ENCODE peak calls at places on chromosomes 7 and 10, in nine cellular contexts. G is H9, K is adrenal gland, T is left ventricle myocardium inferior, R is heart right ventricle, N is body of pancreas, H is endothelial cell of umbilical vein, E is ovary, A is upper lobe of right lung. Z is an unnamed sample.

GRCh38 chr10:24622781-24623301 is 100.8 kb downstream of the ARHGAP21 start:
- DNase-seq in N (no peak), H (no peak), K (no peak), R (no peak), E (no peak), G (no peak), A (no peak), T (no peak), Z (no peak)

GRCh38 chr10:95675403-95676116 is 18.2 kb downstream of the TCTN3 start:
- DNase-seq in E (no peak), K (no peak), R (no peak), A (no peak), T (no peak), G (no peak), H (no peak), N (no peak), Z (no peak)

GRCh38 chr7:134935701-134936100 is 50.6 kb upstream of the AGBL3 start:
- DNase-seq in E (no peak), R (no peak), T (no peak), G (no peak), K (no peak), H (no peak), N (no peak), A (no peak), Z (no peak)

GRCh38 chr10:112981553-112981952 is 31.5 kb downstream of the TCF7L2 start:
- DNase-seq in E (no peak), T (no peak), G (no peak), A (no peak), H (no peak), K (no peak), N (no peak), R (no peak), Z (no peak)

GRCh38 chr10:102919237-102919959 is 1.3 kb downstream of the CNNM2 start:
- DNase-seq in H (peak; percentile 4), G (peak; percentile 41), A (peak; percentile 71), T (no peak), R (peak; percentile 6), K (peak; percentile 46), N (peak; percentile 58), E (peak; percentile 52), Z (peak; percentile 76)

GRCh38 chr7:7330997-7331396 is 148.7 kb downstream of the C1GALT1 start:
- DNase-seq in A (no peak), G (no peak), N (no peak), H (no peak), R (no peak), E (no peak), T (no peak), K (peak; percentile 3), Z (no peak)

GRCh38 chr7:148481965-148482626 is 108.5 kb upstream of the C7orf33 start:
- DNase-seq in K (no peak), G (no peak), E (no peak), A (no peak), H (no peak), R (no peak), N (no peak), T (no peak), Z (no peak)

GRCh38 chr10:28385748-28386507 is 83.1 kb upstream of the MPP7 start:
- DNase-seq in E (no peak), N (no peak), H (no peak), K (no peak), R (no peak), G (no peak), A (no peak), T (no peak), Z (no peak)

GRCh38 chr10:17216901-17217395 is 11.1 kb upstream of the VIM start:
- DNase-seq in K (no peak), H (no peak), A (no peak), N (no peak), T (no peak), R (no peak), G (no peak), E (no peak), Z (no peak)

GRCh38 chr10:124579003-124579384 is 117.4 kb downstream of the LHPP start:
- DNase-seq in A (no peak), R (no peak), H (no peak), N (no peak), K (no peak), G (no peak), T (no peak), E (no peak), Z (no peak)

GRCh38 chr10:132942740-132943554 is 577 bp upstream of the CFAP46 start:
- DNase-seq in E (no peak), K (no peak), A (peak; percentile 63), H (no peak), N (no peak), R (no peak), G (no peak), T (no peak), Z (no peak)

GRCh38 chr7:107879400-107880035 is 11.5 kb upstream of the DLD start:
- DNase-seq in H (peak; percentile 86), K (peak; percentile 49), R (no peak), A (no peak), T (no peak), N (peak; percentile 66), G (no peak), E (no peak), Z (peak; percentile 64)

GRCh38 chr10:62632071-62632809 is 172.3 kb upstream of the ADO start:
- DNase-seq in R (peak; percentile 77), A (peak; percentile 75), H (no peak), T (peak; percentile 37), K (peak; percentile 45), E (no peak), G (no peak), N (peak; percentile 61), Z (no peak)

DNA sequence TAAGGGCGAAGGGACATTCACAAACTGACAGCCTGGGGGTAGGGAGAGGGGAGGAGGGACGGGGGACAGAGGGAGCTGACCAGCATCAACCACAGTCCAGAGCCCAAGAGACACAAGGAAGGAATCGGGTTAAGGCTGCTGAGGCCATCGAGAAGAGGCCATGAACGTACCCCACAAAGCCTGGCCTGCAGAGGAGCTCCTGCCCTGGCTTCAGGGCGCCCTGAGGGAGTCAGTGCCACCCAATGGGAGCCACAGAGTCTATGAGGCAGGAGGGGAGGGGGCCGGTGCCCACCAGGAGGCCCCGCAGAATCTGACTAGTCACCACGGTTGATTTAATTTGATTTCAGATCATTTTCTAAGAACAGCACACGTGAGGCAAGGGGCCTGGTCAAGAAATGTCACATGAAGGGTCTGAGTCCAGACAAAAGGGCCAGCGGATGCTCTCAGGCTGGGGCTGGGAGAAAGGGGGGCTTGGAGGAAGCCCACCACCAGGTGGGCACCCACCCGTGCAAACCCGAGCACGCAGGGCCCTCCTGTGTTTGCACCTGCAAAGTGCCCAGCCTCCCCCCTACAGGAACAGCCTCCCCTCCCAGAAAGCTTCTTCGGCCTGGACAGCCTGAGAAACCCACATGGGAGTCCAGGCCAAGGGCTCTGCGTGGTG is 40.4 kb downstream of the CAMK2B start:
- DNase-seq in H (no peak), A (peak; percentile 46), E (peak; percentile 19), N (no peak), K (no peak), G (peak; percentile 22), T (peak; percentile 7), R (no peak), Z (peak; percentile 34)
- H3K4me1 ChIP-seq in H (no peaks in the 10 kb centered on the region), A (no peaks in the 10 kb centered on the region), E (peaks cover 5% of the 10 kb centered on the region), N (no peaks in the 10 kb centered on the region), K (no peaks in the 10 kb centered on the region), G (no peaks in the 10 kb centered on the region), T (peaks cover 88% of the 10 kb centered on the region), R (peaks cover 6% of the 10 kb centered on the region), Z (no peaks in the 10 kb centered on the region)

DNA sequence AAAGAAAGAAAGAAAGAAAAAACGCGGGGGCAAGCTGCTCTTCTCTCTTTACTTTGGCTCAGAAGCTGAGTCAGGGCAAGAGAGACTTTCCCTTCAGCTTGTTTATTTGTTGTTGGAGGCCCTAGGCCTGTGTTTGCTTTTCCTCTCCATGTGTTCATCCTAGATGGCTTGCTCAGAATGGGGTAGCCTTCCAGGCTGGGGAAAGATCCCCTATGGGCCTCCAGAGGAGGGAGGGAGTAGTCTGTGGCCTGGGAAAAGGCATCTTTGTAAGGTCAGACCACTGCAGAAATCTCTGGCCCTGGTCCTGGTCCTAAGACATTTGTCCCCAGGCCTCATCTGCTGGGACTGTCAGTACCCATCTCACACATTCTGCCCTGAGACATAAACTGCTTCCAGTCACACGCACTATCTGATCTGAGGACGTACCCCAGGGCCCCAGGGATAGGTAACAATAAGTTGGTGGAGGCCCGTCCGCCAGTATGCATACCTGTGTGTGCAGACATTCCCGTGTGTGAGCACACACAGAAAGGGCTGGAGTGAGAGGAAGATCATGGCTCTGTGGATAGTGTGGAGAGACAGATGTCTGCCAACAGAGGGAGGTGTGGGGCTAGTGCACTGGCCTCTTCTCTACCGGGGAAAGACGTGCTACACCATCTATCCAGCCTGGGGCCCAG is 4.9 kb upstream of the SCD start:
- DNase-seq in N (peak; percentile 70), A (peak; percentile 67), K (peak; percentile 69), T (no peak), H (peak; percentile 63), R (peak; percentile 45), E (peak; percentile 63), G (peak; percentile 80), Z (peak; percentile 88)
- TF ChIP-seq CTCF in N (peak; percentile 76), A (peak; percentile 62), K (peak; percentile 64), T (peak; percentile 77), H (peak; percentile 64), R (peak; percentile 77), E (peak; percentile 56), G (peak; percentile 75), Z (peak; percentile 87)

DNA sequence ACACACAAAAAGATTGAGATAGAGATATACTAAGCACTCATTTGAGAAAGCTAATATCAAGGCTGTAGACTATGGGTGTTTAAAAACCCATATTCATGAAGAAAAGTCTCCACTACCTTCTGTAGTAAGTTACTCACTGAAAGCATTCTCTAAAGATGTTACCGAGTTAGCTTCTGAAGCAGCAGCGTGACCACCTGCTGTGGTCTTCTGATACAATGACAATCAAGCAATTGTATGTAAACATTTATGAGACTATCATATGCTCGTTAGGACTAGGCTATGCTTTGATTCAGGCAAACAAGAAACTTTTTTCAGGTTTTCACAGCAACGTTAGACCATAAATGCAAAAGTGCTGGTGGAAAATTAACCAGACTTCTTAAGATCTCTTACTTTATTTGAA is 11.2 kb downstream of the RHOBTB1 start:
- DNase-seq in R (no peak), E (no peak), H (no peak), G (no peak), K (no peak), A (no peak), T (no peak), N (no peak), Z (no peak)
- H3K27ac ChIP-seq in R (no peak overlapping the region), E (no peak overlapping the region), H (no peak overlapping the region), G (no peak overlapping the region), K (no peak overlapping the region), A (no peak overlapping the region), T (no peak overlapping the region), N (no peak overlapping the region), Z (no peak overlapping the region)

DNA sequence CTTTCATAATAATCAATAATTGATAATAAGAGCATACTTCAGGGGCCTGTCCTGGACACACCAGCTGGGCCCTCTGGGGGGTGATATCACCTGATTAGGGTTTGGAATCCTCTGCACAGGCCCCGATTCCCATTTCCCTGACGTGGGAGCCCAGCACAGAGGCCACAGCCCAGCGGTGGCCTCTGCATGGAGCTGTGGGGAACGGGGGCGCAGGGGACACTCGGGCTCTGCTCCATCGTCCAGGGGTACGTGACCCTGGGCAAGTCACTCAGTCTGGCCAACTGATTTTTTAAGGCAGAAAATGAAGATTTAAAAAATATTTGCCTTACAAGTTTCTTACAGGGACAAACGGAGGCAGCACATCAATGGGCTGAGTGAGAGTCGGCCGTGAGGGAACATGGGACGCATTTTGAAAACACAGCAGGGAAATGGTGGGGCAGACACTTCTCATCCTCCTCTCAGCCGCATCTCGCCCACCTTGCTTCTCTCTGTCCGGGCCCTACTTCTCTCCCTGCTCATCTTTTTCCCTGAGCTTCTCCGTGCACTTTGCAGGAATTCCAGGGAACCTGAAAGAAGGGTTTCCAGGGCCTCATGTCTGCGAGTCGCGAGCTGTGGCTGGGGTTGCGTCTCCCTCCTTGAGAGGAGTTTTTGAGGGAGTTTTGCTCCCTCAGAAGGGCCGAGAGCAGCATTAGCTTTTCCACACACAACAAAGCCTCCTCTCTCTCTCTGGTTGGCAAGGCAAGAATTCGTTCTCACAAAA is 311.9 kb downstream of the WDR37 start:
- DNase-seq in T (no peak), R (no peak), N (no peak), H (no peak), A (no peak), K (no peak), E (no peak), G (no peak), Z (peak; percentile 53)
- H3K4me1 ChIP-seq in T (no peaks in the 10 kb centered on the region), R (no peaks in the 10 kb centered on the region), N (no peaks in the 10 kb centered on the region), H (no peaks in the 10 kb centered on the region), A (no peaks in the 10 kb centered on the region), K (no peaks in the 10 kb centered on the region), E (no peaks in the 10 kb centered on the region), G (peaks cover 2% of the 10 kb centered on the region), Z (no peaks in the 10 kb centered on the region)

Z was measured in endodermal cell.